ENCODE peak calls at places on chromosomes 5 and 9, in eight cellular contexts. G, Z, W, I, F, M, N and J are unnamed samples. For H3K36me3, the result is how much of the 10 kb centered on the place peaks cover.

GRCh38 chr5:96687812-96688453 is 25.8 kb downstream of the CAST start:
- DNase-seq in G (no peak), Z (no peak), W (peak), I (no peak), F (no peak), M (no peak), N (peak), J (no peak)

GRCh38 chr5:135544666-135545045 is 8.9 kb upstream of the NEUROG1 start:
- DNase-seq in G (no peak), Z (no peak), W (no peak), I (no peak), F (no peak), M (no peak), N (no peak), J (no peak)

GRCh38 chr5:40386293-40386692 is 293.4 kb upstream of the PTGER4 start:
- DNase-seq in G (no peak), Z (no peak), W (no peak), I (no peak), F (no peak), M (no peak), N (no peak), J (no peak)

GRCh38 chr5:96370981-96371380 is 62.1 kb downstream of the PCSK1 start:
- DNase-seq in G (no peak), Z (no peak), W (no peak), I (no peak), F (no peak), M (no peak), N (no peak), J (no peak)

GRCh38 chr5:124649548-124650501 is 96.6 kb downstream of the ZNF608 start:
- DNase-seq in G (no peak), Z (peak), W (no peak), I (peak), F (peak), M (peak), N (peak), J (peak)

GRCh38 chr5:180399391-180399790 is 46.3 kb upstream of the GFPT2 start:
- DNase-seq in G (no peak), Z (no peak), W (no peak), I (no peak), F (no peak), M (no peak), N (no peak), J (peak)

GRCh38 chr5:177494356-177495195 is 2.8 kb downstream of the PDLIM7 start:
- DNase-seq in G (no peak), Z (peak), W (no peak), I (no peak), F (peak), M (peak), N (peak), J (peak)

GRCh38 chr9:135219676-135220600 is 132.5 kb downstream of the OLFM1 start:
- DNase-seq in G (no peak), Z (no peak), W (no peak), I (peak), F (peak), M (peak), N (no peak), J (peak)

GRCh38 chr9:130607640-130608420 is 28.5 kb downstream of the FUBP3 start:
- DNase-seq in G (no peak), Z (no peak), W (no peak), I (no peak), F (no peak), M (no peak), N (peak), J (no peak)

GRCh38 chr5:181118369-181118768 is 12.6 kb downstream of the OR2V1 start:
- DNase-seq in G (no peak), Z (no peak), W (no peak), I (no peak), F (no peak), M (no peak), N (no peak), J (no peak)

GRCh38 chr5:135127604-135128240 is 93.7 kb upstream of the PITX1 start:
- DNase-seq in G (no peak), Z (no peak), W (peak), I (no peak), F (no peak), M (no peak), N (peak), J (no peak)

GRCh38 chr9:128621730-128622455 is 34.8 kb downstream of the DYNC2I2 start:
- DNase-seq in G (no peak), Z (no peak), W (no peak), I (no peak), F (no peak), M (no peak), N (no peak), J (no peak)
- H3K36me3 ChIP-seq in G (under half), Z (half or more), W (under half), I (half or more), F (half or more), M (under half), N (half or more), J (half or more)

GRCh38 chr9:77726814-77727213 is 78.7 kb upstream of the GNA14 start:
- DNase-seq in G (no peak), Z (no peak), W (no peak), I (no peak), F (no peak), M (no peak), N (no peak), J (no peak)

GRCh38 chr9:77729177-77729576 is 81.1 kb upstream of the GNA14 start:
- DNase-seq in G (no peak), Z (no peak), W (no peak), I (no peak), F (no peak), M (no peak), N (no peak), J (no peak)

GRCh38 chr9:77735515-77735914 is 87.4 kb upstream of the GNA14 start:
- DNase-seq in G (no peak), Z (no peak), W (no peak), I (no peak), F (no peak), M (no peak), N (peak), J (no peak)

GRCh38 chr9:77731008-77731698 is 83.0 kb upstream of the GNA14 start:
- DNase-seq in G (peak), Z (no peak), W (no peak), I (no peak), F (no peak), M (no peak), N (no peak), J (no peak)

DNA sequence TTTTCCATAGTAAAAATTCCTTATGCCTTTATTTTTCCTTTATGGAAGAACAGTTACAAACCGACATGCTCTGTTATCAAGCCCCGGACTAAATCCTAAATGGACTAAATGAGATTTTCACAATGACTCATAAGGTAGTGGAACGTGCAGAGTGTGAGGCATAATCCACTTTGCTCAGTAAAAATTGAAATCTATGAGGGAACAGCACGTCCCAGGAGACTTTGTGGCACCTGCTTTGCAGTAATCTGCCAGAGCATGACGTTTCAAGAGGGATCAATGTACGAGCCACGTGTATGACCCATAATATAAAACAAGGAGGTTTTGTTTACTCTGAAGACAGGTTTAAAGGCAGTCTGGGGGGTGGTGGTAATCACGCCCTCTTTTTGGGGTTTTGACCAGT is 83.8 kb upstream of the GNA14 start:
- DNase-seq in G (peak), Z (no peak), W (no peak), I (no peak), F (no peak), M (no peak), N (no peak), J (no peak)
- H3K4me3 ChIP-seq in G (no peak), Z (no peak), W (no peak), I (no peak), F (no peak), M (no peak), N (no peak), J (no peak)

GRCh38 chr9:13116292-13116691 is 163.2 kb downstream of the MPDZ start:
- DNase-seq in G (no peak), Z (no peak), W (no peak), I (no peak), F (no peak), M (no peak), N (no peak), J (no peak)
- H3K36me3 ChIP-seq in G (under half), Z (under half), W (under half), I (under half), F (under half), M (under half), N (under half), J (under half)

GRCh38 chr5:140555747-140556312 is 1.4 kb downstream of the SRA1 start:
- DNase-seq in G (no peak), Z (no peak), W (no peak), I (no peak), F (no peak), M (no peak), N (peak), J (no peak)
- H3K4me3 ChIP-seq in G (peak), Z (peak), W (peak), I (peak), F (peak), M (peak), N (peak), J (peak)

DNA sequence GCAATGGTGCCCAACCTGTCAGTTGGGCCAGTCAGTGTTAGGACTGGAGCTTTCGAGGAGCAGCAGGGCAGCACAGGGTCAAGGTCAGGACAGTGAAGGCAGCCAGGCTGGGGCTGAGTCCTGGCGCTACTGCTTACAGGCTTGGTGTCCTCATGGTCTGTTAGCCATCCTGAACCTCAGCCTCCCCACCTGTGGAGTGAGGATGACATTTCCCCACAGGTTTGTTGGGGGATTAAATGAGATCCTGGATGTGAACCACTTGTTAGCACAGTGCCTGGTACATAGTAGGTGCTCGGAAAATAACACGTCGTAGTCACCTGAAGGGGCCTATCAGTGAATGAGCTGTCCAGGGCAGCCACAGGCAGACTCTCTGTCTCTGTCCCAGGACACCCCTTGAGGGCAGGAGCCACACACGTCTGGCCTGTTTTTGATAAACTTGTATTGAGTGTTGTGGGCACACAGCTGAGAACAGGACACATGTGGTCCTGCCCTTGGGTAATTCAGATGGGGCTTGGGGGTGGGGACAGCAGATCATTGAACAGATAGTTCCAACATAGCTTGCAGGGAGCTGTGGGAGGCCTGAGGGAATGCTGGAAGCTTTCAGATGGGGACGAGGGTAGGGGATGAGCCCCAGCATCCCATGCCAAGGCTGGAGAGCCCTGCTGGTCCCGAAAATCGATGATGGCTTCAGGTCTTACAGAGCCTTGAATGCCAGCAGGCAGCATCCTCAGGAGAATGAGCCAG is 69.3 kb downstream of the AMBP start:
- DNase-seq in G (no peak), Z (peak), W (no peak), I (no peak), F (no peak), M (no peak), N (no peak), J (peak)
- H3K36me3 ChIP-seq in G (under half), Z (under half), W (under half), I (under half), F (under half), M (under half), N (under half), J (under half)